ENCODE peak calls at places on chromosome 16, in five cellular contexts. One of them, this sample, is unnamed.

GRCh38 chr16:65867276-65867990 is 499.1 kb upstream of the CDH5 start:
- DNase-seq in SK-N-MC: no peak
- DNase-seq in breast epithelium: no peak
- DNase-seq in fibroblast of lung: no peak
- DNase-seq in substantia nigra: no peak
- DNase-seq in this sample: no peak

GRCh38 chr16:31452631-31453106 is 6.6 kb upstream of the ARMC5 start:
- DNase-seq in SK-N-MC: no peak
- DNase-seq in fibroblast of lung: peak
- DNase-seq in substantia nigra: no peak
- DNase-seq in breast epithelium: no peak
- DNase-seq in this sample: no peak

GRCh38 chr16:27237229-27238015 is 31.1 kb downstream of the NSMCE1 start:
- DNase-seq in SK-N-MC: no peak
- DNase-seq in breast epithelium: peak
- DNase-seq in substantia nigra: no peak
- DNase-seq in fibroblast of lung: peak
- DNase-seq in this sample: peak

GRCh38 chr16:23520500-23520899 is 10.2 kb upstream of the GGA2 start:
- DNase-seq in SK-N-MC: no peak
- DNase-seq in breast epithelium: no peak
- DNase-seq in fibroblast of lung: no peak
- DNase-seq in substantia nigra: no peak
- DNase-seq in this sample: no peak

GRCh38 chr16:67959520-67959919 is 8.9 kb downstream of the SLC12A4 start:
- DNase-seq in SK-N-MC: no peak
- DNase-seq in breast epithelium: no peak
- DNase-seq in fibroblast of lung: peak
- DNase-seq in substantia nigra: no peak
- DNase-seq in this sample: no peak

GRCh38 chr16:13453325-13453724 is 466.6 kb upstream of the ERCC4 start:
- DNase-seq in breast epithelium: no peak
- DNase-seq in SK-N-MC: no peak
- DNase-seq in substantia nigra: no peak
- DNase-seq in fibroblast of lung: peak
- DNase-seq in this sample: no peak

GRCh38 chr16:68362952-68363846 is 52.4 kb downstream of the PRMT7 start:
- DNase-seq in fibroblast of lung: no peak
- DNase-seq in substantia nigra: no peak
- DNase-seq in SK-N-MC: no peak
- DNase-seq in breast epithelium: no peak
- DNase-seq in this sample: no peak

GRCh38 chr16:65989861-65990260 is 376.6 kb upstream of the CDH5 start:
- DNase-seq in substantia nigra: no peak
- DNase-seq in SK-N-MC: no peak
- DNase-seq in fibroblast of lung: no peak
- DNase-seq in breast epithelium: no peak
- DNase-seq in this sample: no peak

GRCh38 chr16:78388920-78389564 is 289.6 kb downstream of the WWOX start:
- DNase-seq in breast epithelium: no peak
- DNase-seq in SK-N-MC: no peak
- DNase-seq in fibroblast of lung: no peak
- DNase-seq in substantia nigra: no peak
- DNase-seq in this sample: no peak

GRCh38 chr16:82580293-82580900 is 46.4 kb upstream of the CDH13 start:
- DNase-seq in fibroblast of lung: peak
- DNase-seq in substantia nigra: peak
- DNase-seq in breast epithelium: no peak
- DNase-seq in SK-N-MC: no peak
- DNase-seq in this sample: peak

GRCh38 chr16:11833951-11834695 is 17.2 kb downstream of the RSL1D1 start:
- DNase-seq in breast epithelium: no peak
- DNase-seq in fibroblast of lung: peak
- DNase-seq in SK-N-MC: peak
- DNase-seq in substantia nigra: no peak
- DNase-seq in this sample: no peak

GRCh38 chr16:6645758-6646423 is 686.8 kb upstream of the RBFOX1 start:
- DNase-seq in SK-N-MC: no peak
- DNase-seq in fibroblast of lung: no peak
- DNase-seq in substantia nigra: no peak
- DNase-seq in breast epithelium: no peak
- DNase-seq in this sample: no peak

GRCh38 chr16:84791088-84791487 is 28.7 kb upstream of the CRISPLD2 start:
- DNase-seq in SK-N-MC: no peak
- DNase-seq in substantia nigra: no peak
- DNase-seq in fibroblast of lung: peak
- DNase-seq in breast epithelium: no peak
- DNase-seq in this sample: no peak

GRCh38 chr16:24747425-24747824 is 18.0 kb downstream of the TNRC6A start:
- DNase-seq in SK-N-MC: no peak
- DNase-seq in fibroblast of lung: no peak
- DNase-seq in substantia nigra: no peak
- DNase-seq in breast epithelium: no peak
- DNase-seq in this sample: no peak

GRCh38 chr16:66699898-66700297 is 3.4 kb upstream of the CMTM4 start:
- DNase-seq in SK-N-MC: no peak
- DNase-seq in breast epithelium: no peak
- DNase-seq in substantia nigra: no peak
- DNase-seq in fibroblast of lung: no peak
- DNase-seq in this sample: no peak

GRCh38 chr16:27818231-27818630 is 245.3 kb downstream of the GSG1L start:
- DNase-seq in substantia nigra: no peak
- DNase-seq in fibroblast of lung: no peak
- DNase-seq in SK-N-MC: no peak
- DNase-seq in breast epithelium: no peak
- DNase-seq in this sample: no peak

GRCh38 chr16:17529982-17530760 is 59.4 kb upstream of the XYLT1 start:
- DNase-seq in substantia nigra: no peak
- DNase-seq in breast epithelium: no peak
- DNase-seq in fibroblast of lung: no peak
- DNase-seq in SK-N-MC: no peak
- DNase-seq in this sample: no peak

DNA sequence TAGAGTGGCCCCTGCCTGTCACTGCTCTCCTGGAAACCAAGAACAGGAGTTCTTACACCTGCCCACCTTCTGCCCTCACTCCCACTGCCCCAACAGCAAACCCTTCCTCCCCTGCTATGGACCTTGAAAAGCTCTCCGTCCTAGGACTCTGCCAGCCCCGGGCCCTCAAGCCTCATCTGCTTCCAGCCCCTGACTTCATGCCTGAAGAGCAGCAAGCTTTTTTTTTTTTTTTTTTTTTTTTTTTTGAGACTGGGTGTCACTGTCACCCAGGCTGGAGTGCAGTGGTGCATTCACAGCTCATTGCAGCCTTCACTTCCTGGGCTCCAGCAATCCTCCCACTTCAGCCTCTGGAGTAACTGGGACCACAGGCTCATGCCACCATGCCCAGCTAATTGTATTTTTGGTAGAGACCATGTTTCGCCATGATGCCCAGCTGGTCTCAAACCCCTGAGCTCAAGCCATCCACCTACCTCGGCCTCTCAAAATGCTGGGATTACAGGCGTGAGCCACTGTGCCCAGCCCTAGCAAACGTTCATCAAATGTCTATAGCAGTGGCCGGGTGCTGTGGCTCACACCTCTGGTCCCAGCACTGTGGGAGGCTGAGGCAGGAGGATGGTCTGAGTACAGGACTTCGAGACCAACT is 16.9 kb downstream of the CARHSP1 start:
- DNase-seq in SK-N-MC: no peak
- DNase-seq in fibroblast of lung: no peak
- DNase-seq in substantia nigra: no peak
- DNase-seq in breast epithelium: no peak
- DNase-seq in this sample: no peak
- H3K27ac ChIP-seq in SK-N-MC: peak
- H3K27ac ChIP-seq in fibroblast of lung: no peak
- H3K27ac ChIP-seq in substantia nigra: no peak
- H3K27ac ChIP-seq in breast epithelium: no peak
- H3K27ac ChIP-seq in this sample: peak

DNA sequence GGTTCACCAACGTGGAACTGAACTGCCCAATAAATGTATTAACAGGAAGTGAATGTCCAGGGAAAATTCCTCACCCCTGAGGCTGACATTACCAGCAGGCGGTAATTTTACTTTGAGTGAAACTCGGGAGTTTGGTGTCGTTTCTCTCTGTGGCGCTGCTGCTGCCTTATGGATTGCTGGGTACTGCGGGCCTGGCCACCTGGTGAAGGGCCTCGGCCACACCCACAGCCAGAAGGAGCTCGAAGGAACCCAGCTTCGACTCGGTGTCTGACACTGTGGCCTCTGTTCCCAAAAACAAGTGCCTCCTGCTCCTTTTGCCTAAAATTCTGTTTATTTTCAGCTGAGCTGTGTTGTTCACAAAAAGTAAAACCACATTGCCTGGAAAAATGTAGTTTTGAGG is 115.0 kb downstream of the BANP start:
- DNase-seq in SK-N-MC: no peak
- DNase-seq in breast epithelium: no peak
- DNase-seq in fibroblast of lung: no peak
- DNase-seq in substantia nigra: no peak
- DNase-seq in this sample: no peak
- H3K27ac ChIP-seq in SK-N-MC: no peak
- H3K27ac ChIP-seq in breast epithelium: no peak
- H3K27ac ChIP-seq in fibroblast of lung: no peak
- H3K27ac ChIP-seq in substantia nigra: no peak
- H3K27ac ChIP-seq in this sample: no peak

DNA sequence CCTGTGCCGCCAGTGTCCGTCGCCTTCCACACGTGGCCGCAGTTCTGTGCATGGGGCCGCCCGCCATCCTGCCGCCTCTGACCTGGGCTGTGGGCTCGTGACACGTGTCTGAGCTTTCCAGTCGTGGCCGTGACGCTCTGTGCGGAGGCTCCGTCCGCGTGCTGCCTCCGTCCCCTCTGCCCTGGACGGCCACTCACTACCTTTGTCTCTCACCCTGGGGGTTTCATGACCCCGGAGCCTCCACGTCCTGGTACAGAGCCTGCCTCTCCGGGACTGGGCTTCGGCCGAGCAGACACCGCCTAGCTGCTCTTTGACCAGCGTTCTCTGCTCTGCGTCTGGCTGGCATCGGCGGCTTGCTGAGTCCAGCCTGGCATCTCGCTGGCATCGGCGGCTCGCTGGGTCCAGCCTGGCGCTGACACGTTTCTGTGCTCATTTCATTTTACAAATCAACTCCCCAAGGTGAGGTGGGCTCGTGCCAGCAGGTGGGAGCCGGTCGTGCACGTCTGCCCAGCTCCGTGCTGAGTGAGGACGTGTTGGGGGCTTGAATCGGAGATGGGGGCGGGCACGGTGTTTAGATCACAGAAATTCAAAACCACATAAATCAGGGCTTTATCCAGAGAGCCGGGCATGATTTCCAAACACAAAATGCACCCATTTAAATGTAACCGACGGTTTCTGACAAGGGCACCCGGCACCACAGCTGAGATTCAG is 44.3 kb upstream of the GNG13 start:
- DNase-seq in SK-N-MC: no peak
- DNase-seq in substantia nigra: no peak
- DNase-seq in fibroblast of lung: no peak
- DNase-seq in breast epithelium: no peak
- DNase-seq in this sample: no peak
- H3K27ac ChIP-seq in SK-N-MC: no peak
- H3K27ac ChIP-seq in substantia nigra: no peak
- H3K27ac ChIP-seq in fibroblast of lung: no peak
- H3K27ac ChIP-seq in breast epithelium: no peak
- H3K27ac ChIP-seq in this sample: no peak

GRCh38 chr16:87834668-87835473 is 34.4 kb downstream of the SLC7A5 start:
- DNase-seq in SK-N-MC: no peak
- DNase-seq in breast epithelium: no peak
- DNase-seq in fibroblast of lung: peak
- DNase-seq in substantia nigra: no peak
- DNase-seq in this sample: no peak
- H3K27ac ChIP-seq in SK-N-MC: no peak
- H3K27ac ChIP-seq in breast epithelium: no peak
- H3K27ac ChIP-seq in fibroblast of lung: no peak
- H3K27ac ChIP-seq in substantia nigra: no peak
- H3K27ac ChIP-seq in this sample: no peak